ENCODE peak calls at places on chromosome 19, in four cellular contexts. C, M, W and A are unnamed samples.

GRCh38 chr19:51161266-51161665 is 19.2 kb downstream of the SIGLEC7 start:
- DNase-seq in M (no peak), W (no peak), C (no peak), A (no peak)

GRCh38 chr19:18274303-18274775 is at the start of gene IQCN:
- DNase-seq in M (no peak), C (no peak), W (no peak), A (no peak)

GRCh38 chr19:39301021-39301420 is 4.8 kb downstream of the IFNL1 start:
- DNase-seq in M (no peak), C (no peak), W (no peak), A (no peak)

GRCh38 chr19:9711815-9712214 is 36.9 kb upstream of the ZNF562 start:
- DNase-seq in M (no peak), C (no peak), W (no peak), A (no peak)

GRCh38 chr19:58218899-58219298 is 9.8 kb upstream of the ZNF544 start:
- DNase-seq in M (peak; percentile 42), W (no peak), C (peak; percentile 18), A (no peak)

GRCh38 chr19:16076958-16077611 is 790 bp downstream of the TPM4 start:
- DNase-seq in C (peak; percentile 55), M (peak; percentile 62), W (peak; percentile 81), A (no peak)

GRCh38 chr19:5627395-5627904 is 4.6 kb downstream of the SAFB start:
- DNase-seq in W (peak; percentile 86), M (peak; percentile 54), C (no peak), A (peak; percentile 73)

GRCh38 chr19:57613941-57614743 is at the start of gene ZNF134:
- DNase-seq in W (peak; percentile 96), M (peak; percentile 96), C (peak; percentile 95), A (peak; percentile 93)

GRCh38 chr19:55442372-55443044 is 592 bp downstream of the SHISA7 start:
- DNase-seq in M (no peak), W (no peak), C (no peak), A (no peak)

GRCh38 chr19:16467581-16467980 is 4.2 kb downstream of the EPS15L1 start:
- DNase-seq in W (no peak), C (no peak), M (no peak), A (peak; percentile 72)

GRCh38 chr19:15099017-15099582 is 8.1 kb upstream of the SYDE1 start:
- DNase-seq in C (no peak), M (no peak), W (no peak), A (no peak)

GRCh38 chr19:30512748-30513389 is 140.7 kb downstream of the ZNF536 start:
- DNase-seq in M (no peak), W (no peak), C (no peak), A (no peak)

GRCh38 chr19:35122687-35123551 is 7.3 kb downstream of the FXYD3 start:
- DNase-seq in C (no peak), W (no peak), M (no peak), A (no peak)

GRCh38 chr19:13979224-13979623 is 26.9 kb downstream of the RFX1 start:
- DNase-seq in W (no peak), C (no peak), M (no peak), A (no peak)

GRCh38 chr19:38674388-38675133 is 27.1 kb downstream of the ACTN4 start:
- DNase-seq in M (no peak), W (no peak), C (peak; percentile 65), A (peak; percentile 81)

GRCh38 chr19:35257113-35257461 is 8.3 kb downstream of the LSR start:
- DNase-seq in M (no peak), W (no peak), C (no peak), A (peak; percentile 55)

GRCh38 chr19:15199219-15199651 is 1.6 kb downstream of the NOTCH3 start:
- DNase-seq in W (no peak), M (no peak), C (no peak), A (no peak)

GRCh38 chr19:39136225-39136940 is 10.8 kb downstream of the PAK4 start:
- DNase-seq in M (no peak), W (no peak), C (no peak), A (no peak)

GRCh38 chr19:49155830-49156346 is 692 bp upstream of the HRC start:
- DNase-seq in M (no peak), C (peak; percentile 80), W (no peak), A (no peak)

GRCh38 chr19:5403968-5404640 is 51.1 kb upstream of the ZNRF4 start:
- DNase-seq in M (peak; percentile 80), W (peak; percentile 73), C (peak; percentile 95), A (peak; percentile 90)

GRCh38 chr19:51156710-51157109 is 14.6 kb downstream of the SIGLEC7 start:
- DNase-seq in M (no peak), C (no peak), W (no peak), A (no peak)

GRCh38 chr19:30228113-30228725 is 144.0 kb upstream of the ZNF536 start:
- DNase-seq in W (no peak), M (no peak), C (no peak), A (peak; percentile 40)

GRCh38 chr19:15279326-15279904 is 47.2 kb upstream of the EPHX3 start:
- DNase-seq in C (no peak), M (no peak), W (no peak), A (no peak)

GRCh38 chr19:41859213-41859617 is 840 bp upstream of the RPS19 start:
- DNase-seq in C (no peak), M (no peak), W (no peak), A (no peak)

GRCh38 chr19:48569814-48570213 is 17.8 kb downstream of the SULT2B1 start:
- DNase-seq in C (no peak), M (no peak), W (no peak), A (no peak)

GRCh38 chr19:48553676-48554384 is 1.9 kb downstream of the SULT2B1 start:
- DNase-seq in C (peak; percentile 17), W (peak; percentile 55), M (peak; percentile 62), A (peak; percentile 87)

GRCh38 chr19:38736036-38736412 is 8.2 kb downstream of the CAPN12 start:
- DNase-seq in M (peak; percentile 54), W (peak; percentile 80), C (peak; percentile 75), A (peak; percentile 63)

GRCh38 chr19:2166741-2167738 is 3.3 kb downstream of the DOT1L start:
- DNase-seq in C (no peak), W (peak; percentile 92), M (peak; percentile 84), A (peak; percentile 91)

GRCh38 chr19:34676697-34677385 is at the start of gene SCGB2B2:
- DNase-seq in C (peak; percentile 46), W (peak; percentile 61), M (no peak), A (peak; percentile 74)

GRCh38 chr19:7682175-7682855 is 1.7 kb downstream of the TRAPPC5 start:
- DNase-seq in C (no peak), W (no peak), M (no peak), A (no peak)

GRCh38 chr19:35347171-35347929 is at the start of gene FFAR1:
- DNase-seq in W (peak; percentile 43), C (no peak), M (no peak), A (no peak)

GRCh38 chr19:50558039-50558438 is 10.2 kb downstream of the LRRC4B start:
- DNase-seq in M (no peak), C (no peak), W (no peak), A (no peak)

DNA sequence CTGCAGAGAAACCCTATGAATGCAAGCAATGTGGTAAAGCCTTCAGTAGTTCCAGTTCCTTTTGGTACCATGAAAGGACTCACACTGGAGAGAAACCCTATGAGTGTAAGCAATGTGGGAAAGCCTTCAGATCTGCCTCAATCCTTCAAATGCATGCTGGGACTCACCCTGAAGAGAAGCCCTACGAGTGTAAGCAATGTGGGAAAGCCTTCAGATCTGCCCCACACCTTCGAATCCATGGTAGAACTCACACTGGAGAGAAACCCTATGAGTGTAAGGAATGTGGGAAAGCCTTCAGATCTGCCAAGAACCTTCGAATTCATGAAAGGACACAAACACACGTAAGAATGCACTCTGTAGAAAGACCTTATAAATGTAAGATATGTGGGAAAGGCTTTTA is 14.7 kb downstream of the ZNF763 start:
- DNase-seq in M (no peak), W (no peak), C (no peak), A (no peak)
- H3K4me3 ChIP-seq in M (no peak overlapping the region), W (no peak overlapping the region), C (no peak overlapping the region), A (no peak overlapping the region)

DNA sequence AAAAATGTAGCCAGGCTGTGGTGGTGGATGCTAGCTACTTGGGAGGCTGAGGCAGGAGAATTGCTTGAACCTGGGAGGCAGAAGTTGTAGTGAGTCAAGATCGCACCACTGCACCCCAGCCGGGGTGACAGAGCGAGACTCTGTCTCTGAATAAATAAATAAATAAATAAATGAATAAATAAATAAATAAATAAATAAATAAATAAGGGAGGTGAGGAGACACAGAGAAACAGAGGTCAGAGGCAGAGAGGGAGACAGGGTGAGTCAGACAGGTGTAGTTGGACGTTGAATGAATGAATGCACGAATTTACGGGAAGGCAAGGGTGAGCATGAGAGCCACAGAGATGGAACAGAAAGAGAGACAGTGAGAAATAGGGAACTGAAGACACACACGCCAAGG is 3.1 kb downstream of the RAB4B start:
- DNase-seq in C (no peak), M (no peak), W (no peak), A (no peak)
- H3K4me1 ChIP-seq in C (no peaks in the 10 kb centered on the region), M (peaks cover 12% of the 10 kb centered on the region), W (peaks cover 22% of the 10 kb centered on the region), A (peaks cover 15% of the 10 kb centered on the region)

DNA sequence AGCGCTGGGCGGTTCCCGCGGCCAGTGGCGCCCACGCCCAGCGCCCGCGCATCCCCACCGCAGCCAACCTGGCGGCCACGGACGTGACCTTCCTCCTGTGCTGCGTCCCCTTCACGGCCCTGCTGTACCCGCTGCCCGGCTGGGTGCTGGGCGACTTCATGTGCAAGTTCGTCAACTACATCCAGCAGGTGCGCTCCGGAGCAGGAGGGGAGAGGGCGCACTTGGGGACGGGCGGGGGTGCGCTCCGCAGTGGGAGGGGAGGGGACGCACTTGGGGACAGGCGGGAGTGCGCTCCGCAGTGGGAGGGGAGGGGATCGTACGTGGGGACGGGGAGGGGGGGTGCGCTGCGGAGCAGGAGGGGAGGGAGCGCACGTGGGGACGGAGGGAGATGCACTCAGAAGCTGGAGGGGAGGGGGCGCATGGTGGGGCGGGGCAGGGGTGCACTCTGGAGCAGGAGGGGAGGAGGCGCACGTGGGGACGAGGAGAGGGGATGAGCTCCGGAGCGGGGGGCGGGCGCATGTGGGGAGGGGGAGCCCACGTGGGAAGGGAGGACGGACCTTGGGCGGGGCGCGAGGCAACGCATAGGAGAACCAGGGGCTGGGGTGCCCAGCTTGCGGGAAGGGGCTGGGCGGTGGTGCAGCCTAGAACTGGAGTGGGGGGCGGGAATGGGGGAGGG is 1.5 kb downstream of the KISS1R start:
- DNase-seq in C (peak; percentile 56), M (no peak), W (no peak), A (no peak)
- H3K4me3 ChIP-seq in C (peak overlapping the region; percentile 30), M (no peak overlapping the region), W (no peak overlapping the region), A (no peak overlapping the region)

GRCh38 chr19:11261902-11262839 is at the start of gene DOCK6:
- DNase-seq in C (peak; percentile 49), W (no peak), M (peak; percentile 29), A (no peak)
- H3K4me1 ChIP-seq in C (no peaks in the 10 kb centered on the region), W (peaks cover 41% of the 10 kb centered on the region), M (peaks cover 9% of the 10 kb centered on the region), A (peaks cover 4% of the 10 kb centered on the region)

GRCh38 chr19:46173886-46174475 is 25.9 kb downstream of the IGFL2 start:
- DNase-seq in C (no peak), W (no peak), M (no peak), A (no peak)
- H3K4me3 ChIP-seq in C (no peak overlapping the region), W (no peak overlapping the region), M (no peak overlapping the region), A (no peak overlapping the region)